ENCODE peak calls at places on chromosomes 3 and 15, in four cellular contexts. P, U, Y and S are unnamed samples.

GRCh38 chr3:56932858-56933257 is 127.6 kb upstream of the SPATA12 start:
- DNase-seq in P (no peak), U (no peak), Y (no peak), S (no peak)

GRCh38 chr15:50166216-50166615 is 15.8 kb upstream of the SLC27A2 start:
- DNase-seq in P (no peak), U (no peak), Y (no peak), S (no peak)

GRCh38 chr15:79981861-79982455 is 11.0 kb upstream of the BCL2A1 start:
- DNase-seq in P (peak; percentile 80), U (no peak), Y (peak; percentile 19), S (no peak)

GRCh38 chr3:124800511-124801374 is 70.5 kb downstream of the UMPS start:
- DNase-seq in P (no peak), U (peak; percentile 40), Y (peak; percentile 67), S (no peak)

GRCh38 chr3:126127452-126127851 is 43.5 kb upstream of the SLC41A3 start:
- DNase-seq in P (no peak), U (no peak), Y (no peak), S (no peak)

GRCh38 chr3:55966566-55966965 is 479.5 kb upstream of the WNT5A start:
- DNase-seq in P (no peak), U (no peak), Y (no peak), S (no peak)

GRCh38 chr3:48194446-48195071 is 6.3 kb upstream of the CDC25A start:
- DNase-seq in P (peak; percentile 23), U (peak; percentile 53), Y (peak; percentile 82), S (peak; percentile 68)

GRCh38 chr3:58161435-58162398 is 49.1 kb downstream of the DNASE1L3 start:
- DNase-seq in P (no peak), U (peak; percentile 94), Y (no peak), S (no peak)

GRCh38 chr3:105997800-105998526 is 129.2 kb upstream of the CBLB start:
- DNase-seq in P (no peak), U (peak; percentile 28), Y (no peak), S (no peak)

GRCh38 chr3:21621396-21621695 is 129.7 kb downstream of the ZNF385D start:
- DNase-seq in P (no peak), U (no peak), Y (no peak), S (peak; percentile 15)

GRCh38 chr3:192904632-192905289 is 12.9 kb downstream of the MB21D2 start:
- DNase-seq in P (no peak), U (no peak), Y (no peak), S (no peak)

GRCh38 chr15:39191871-39192281 is 389.0 kb upstream of the THBS1 start:
- DNase-seq in P (no peak), U (no peak), Y (no peak), S (peak; percentile 71)

GRCh38 chr3:191329654-191330308 is 545 bp downstream of the UTS2B start:
- DNase-seq in P (no peak), U (peak; percentile 47), Y (no peak), S (peak; percentile 29)

GRCh38 chr3:34842706-34843478 is 796.4 kb upstream of the ARPP21 start:
- DNase-seq in P (no peak), U (no peak), Y (no peak), S (no peak)

GRCh38 chr3:151327571-151328198 is 1.7 kb downstream of the P2RY13 start:
- DNase-seq in P (no peak), U (no peak), Y (peak; percentile 7), S (no peak)
- TF ChIP-seq CTCF in P (no peak), U (peak; percentile 21), Y (peak; percentile 86), S (peak; percentile 19)

DNA sequence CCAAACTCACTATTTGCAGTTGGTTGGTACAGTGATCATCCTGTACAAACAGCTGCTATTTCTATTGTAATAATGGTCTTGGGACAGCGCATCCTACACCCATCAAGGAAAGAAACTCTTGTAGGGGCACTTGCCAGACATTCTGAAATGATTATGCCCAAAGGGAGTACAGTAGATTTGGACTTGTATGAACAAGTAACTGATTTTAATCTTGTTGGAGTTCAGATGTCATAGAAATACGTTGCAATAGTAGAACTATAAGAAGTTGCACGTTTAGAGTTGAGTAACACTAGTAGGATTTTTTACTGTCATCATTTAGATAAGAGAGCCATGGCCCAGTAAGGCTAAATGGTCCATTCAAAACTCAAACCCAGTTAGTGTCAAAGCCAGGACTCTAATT is 192.8 kb downstream of the SATB1 start:
- DNase-seq in P (no peak), U (no peak), Y (no peak), S (no peak)
- TF ChIP-seq SMC3 in P (no peak), U (no peak), Y (no peak), S (no peak)

GRCh38 chr15:91101356-91101920 is 1.4 kb downstream of the SV2B start:
- DNase-seq in P (no peak), U (no peak), Y (no peak), S (no peak)

GRCh38 chr15:91100561-91101355 is 701 bp downstream of the SV2B start:
- DNase-seq in P (no peak), U (no peak), Y (peak; percentile 37), S (no peak)

GRCh38 chr15:91098451-91098850 is 1.6 kb upstream of the SV2B start:
- DNase-seq in P (no peak), U (no peak), Y (no peak), S (no peak)

GRCh38 chr15:91102546-91103330 is 2.7 kb downstream of the SV2B start:
- DNase-seq in P (no peak), U (no peak), Y (no peak), S (no peak)

GRCh38 chr15:91099616-91100560 is at the start of gene SV2B:
- DNase-seq in P (no peak), U (peak; percentile 21), Y (peak; percentile 76), S (no peak)
- TF ChIP-seq GABPA in P (no peak), U (no peak), Y (no peak), S (no peak)

GRCh38 chr15:42133892-42134502 is 22.4 kb downstream of the PLA2G4F start:
- DNase-seq in P (no peak), U (peak; percentile 71), Y (peak; percentile 50), S (peak; percentile 52)
- TF ChIP-seq CTCF in P (peak; percentile 80), U (peak; percentile 90), Y (peak; percentile 57), S (peak; percentile 92)

DNA sequence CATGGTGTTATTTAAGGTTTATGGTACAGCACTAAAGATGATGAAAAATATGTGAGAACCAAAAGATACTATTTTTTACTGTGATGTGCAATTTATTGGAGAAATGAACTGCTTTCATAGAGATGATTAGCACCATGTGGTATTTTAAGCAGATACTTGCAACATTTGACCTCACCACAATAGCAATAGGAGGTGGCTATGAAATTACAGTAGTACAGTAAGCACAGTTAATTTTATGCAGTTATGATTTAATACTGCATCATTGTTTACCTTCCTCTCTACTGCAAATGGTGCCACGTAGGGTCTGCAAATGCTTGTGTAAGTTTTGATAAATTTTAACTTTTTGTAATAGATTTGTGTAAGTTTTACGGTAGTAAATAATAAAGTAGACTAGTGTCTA is 14.0 kb downstream of the PYGO1 start:
- DNase-seq in P (no peak), U (no peak), Y (no peak), S (no peak)
- TF ChIP-seq SMC3 in P (no peak), U (no peak), Y (no peak), S (no peak)

GRCh38 chr15:88645171-88646087 is 6.6 kb downstream of the ISG20 start:
- DNase-seq in P (no peak), U (no peak), Y (no peak), S (no peak)
- TF ChIP-seq GABPA in P (no peak), U (no peak), Y (no peak), S (no peak)

DNA sequence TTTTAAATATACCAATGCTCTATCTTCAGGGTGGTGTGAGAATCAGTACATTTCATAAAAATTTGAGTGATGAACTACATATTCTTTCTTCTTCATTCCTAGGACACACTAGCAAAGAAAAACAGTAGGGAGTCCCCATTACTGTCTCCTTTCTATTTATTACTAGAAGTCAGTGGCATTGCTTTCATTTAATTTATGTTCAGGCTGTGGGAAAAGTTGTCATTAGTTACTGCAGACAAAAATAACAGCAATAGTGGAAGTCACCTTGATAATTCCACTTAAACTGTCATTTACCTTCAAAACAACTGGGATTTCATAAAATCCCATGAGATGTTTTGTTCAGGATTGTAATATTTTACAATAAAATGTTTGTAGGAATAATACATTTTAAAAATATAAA is 446.4 kb downstream of the GBE1 start:
- DNase-seq in P (no peak), U (no peak), Y (no peak), S (no peak)
- TF ChIP-seq CTCF in P (no peak), U (no peak), Y (no peak), S (no peak)

GRCh38 chr15:43483306-43484128 is 9.4 kb downstream of the TP53BP1 start:
- DNase-seq in P (no peak), U (peak; percentile 35), Y (peak; percentile 27), S (no peak)
- TF ChIP-seq SMC3 in P (peak; percentile 40), U (no peak), Y (peak; percentile 51), S (no peak)

DNA sequence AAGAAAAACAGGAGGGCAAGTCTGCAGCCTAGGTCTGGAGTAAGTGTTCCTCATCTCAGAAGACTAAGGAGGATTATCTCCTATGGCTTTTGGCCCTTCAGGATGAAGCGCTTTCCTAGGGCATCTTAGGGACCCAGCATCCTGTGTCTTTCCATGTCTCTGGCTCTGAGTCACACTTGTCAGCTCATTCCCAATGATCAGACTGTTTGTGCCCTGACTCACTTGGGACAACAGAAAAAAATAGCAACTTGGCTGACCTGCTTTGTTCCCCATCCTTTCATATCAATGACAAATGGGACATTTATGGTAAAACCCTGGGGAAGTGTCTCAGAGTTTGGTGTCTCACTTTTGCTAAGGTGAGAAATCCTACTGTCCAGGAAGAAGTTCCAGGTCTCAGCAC is 76.2 kb upstream of the OXTR start:
- DNase-seq in P (no peak), U (no peak), Y (no peak), S (no peak)
- TF ChIP-seq GABPA in P (no peak), U (no peak), Y (no peak), S (no peak)

DNA sequence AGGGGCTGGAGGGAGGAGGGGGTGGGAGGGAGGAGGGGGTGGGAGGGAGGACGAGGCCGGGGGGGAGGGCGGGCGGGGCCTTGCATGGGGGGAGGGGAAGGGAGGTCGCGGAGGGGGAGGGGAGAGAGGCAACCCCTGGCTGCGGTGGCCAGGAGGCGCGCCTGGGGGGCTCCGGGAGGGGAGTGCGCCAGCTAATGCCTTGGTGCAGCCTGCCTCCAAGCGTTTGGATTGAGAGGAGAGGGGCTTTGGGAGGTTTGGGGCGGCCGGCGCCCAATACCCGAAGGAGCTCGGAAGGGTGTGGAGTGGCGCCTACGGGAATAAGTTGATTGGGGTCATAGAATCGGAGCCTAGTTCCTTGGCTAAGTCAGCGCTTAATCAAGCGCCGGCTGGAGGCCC is 544 bp downstream of the TFG start:
- DNase-seq in P (no peak), U (peak; percentile 58), Y (peak; percentile 84), S (no peak)
- TF ChIP-seq CTCF in P (no peak), U (peak; percentile 32), Y (peak; percentile 6), S (peak; percentile 39)